ENCODE peak calls at places on chromosomes 3 and 15, in nine cellular contexts. I is left lung; S is upper lobe of left lung; M is heart right ventricle; T is lower lobe of right lung; J is HepG2; Z is body of pancreas; Y is CD8-positive, alpha-beta T cell; Q is CD4-positive, alpha-beta T cell. U is an unnamed sample. For H3K27me3 and H3K9me3, the result is how much of the 10 kb centered on the place peaks cover.

GRCh38 chr3:66729685-66730393 is 229.0 kb upstream of the LRIG1 start:
- ATAC-seq in M (no peak), S (peak), T (peak), Z (peak), Q (no peak), J (no peak), Y (no peak), I (peak), U (no peak)

GRCh38 chr3:20997183-20997582 is 753.8 kb downstream of the ZNF385D start:
- ATAC-seq in Y (no peak), J (no peak), M (no peak), Q (no peak), S (no peak), Z (no peak), I (no peak), T (no peak), U (no peak)

GRCh38 chr15:95760508-95760907 is 570.0 kb upstream of the NR2F2 start:
- ATAC-seq in I (no peak), M (no peak), T (no peak), Y (no peak), Q (no peak), S (no peak), Z (no peak), J (peak), U (no peak)

GRCh38 chr3:113844622-113845222 is 6.1 kb downstream of the GRAMD1C start:
- ATAC-seq in Y (no peak), I (peak), S (peak), M (no peak), J (peak), Q (no peak), Z (peak), T (peak), U (no peak)

GRCh38 chr15:31489801-31490646 is 163.4 kb downstream of the KLF13 start:
- ATAC-seq in I (peak), Q (peak), T (peak), M (peak), Z (peak), Y (peak), J (peak), S (peak), U (no peak)

GRCh38 chr3:71423151-71423906 is 160.2 kb downstream of the FOXP1 start:
- ATAC-seq in T (no peak), Z (peak), Q (no peak), S (peak), I (no peak), M (peak), J (peak), Y (no peak), U (no peak)

GRCh38 chr15:30979457-30979856 is 12.0 kb downstream of the MTMR10 start:
- ATAC-seq in Q (no peak), J (no peak), I (peak), Y (no peak), M (peak), T (no peak), Z (no peak), S (peak), U (no peak)

GRCh38 chr3:171446301-171446700 is 13.9 kb downstream of the TNIK start:
- ATAC-seq in J (no peak), Z (no peak), Y (no peak), T (no peak), M (no peak), Q (no peak), S (no peak), I (no peak), U (no peak)

GRCh38 chr3:16820485-16820884 is 64.3 kb upstream of the PLCL2 start:
- ATAC-seq in Q (no peak), Z (no peak), M (no peak), Y (no peak), S (no peak), I (no peak), J (no peak), T (no peak), U (no peak)

GRCh38 chr15:42035362-42035761 is 14.5 kb upstream of the PLA2G4E start:
- ATAC-seq in S (no peak), Y (no peak), T (peak), M (no peak), I (peak), Q (no peak), Z (no peak), J (peak), U (no peak)

GRCh38 chr15:22811640-22812039 is 25.2 kb downstream of the NIPA1 start:
- ATAC-seq in Q (no peak), I (peak), T (peak), Y (no peak), Z (peak), J (peak), S (no peak), M (no peak), U (no peak)

GRCh38 chr3:181726351-181727121 is 14.8 kb downstream of the SOX2 start:
- ATAC-seq in M (no peak), Q (no peak), Y (no peak), T (peak), I (peak), S (no peak), Z (no peak), J (no peak), U (no peak)

GRCh38 chr15:94352940-94353820 is 121.8 kb downstream of the MCTP2 start:
- ATAC-seq in S (no peak), I (peak), Q (no peak), J (no peak), Y (no peak), M (no peak), T (peak), Z (peak), U (no peak)

GRCh38 chr3:136186330-136186729 is 9.8 kb downstream of the MSL2 start:
- ATAC-seq in Q (peak), I (peak), S (peak), J (peak), Y (peak), M (peak), Z (no peak), T (peak), U (no peak)

GRCh38 chr15:57509965-57510364 is 81.7 kb upstream of the MYZAP start:
- ATAC-seq in T (no peak), J (no peak), S (no peak), Y (no peak), I (no peak), Z (no peak), M (no peak), Q (no peak), U (no peak)

GRCh38 chr3:24259901-24260512 is 234.6 kb downstream of the THRB start:
- ATAC-seq in Y (no peak), M (no peak), Q (no peak), S (peak), I (peak), J (no peak), T (no peak), Z (peak), U (no peak)

GRCh38 chr15:22902578-22902977 is 64.1 kb downstream of the NIPA2 start:
- ATAC-seq in T (peak), Q (no peak), J (peak), Z (no peak), I (no peak), Y (no peak), M (no peak), S (peak), U (no peak)

GRCh38 chr3:153052096-153052460 is 109.9 kb upstream of the RAP2B start:
- ATAC-seq in Y (no peak), S (peak), T (no peak), Q (no peak), J (no peak), Z (no peak), M (peak), I (peak), U (peak)

GRCh38 chr15:57690341-57690966 is 16.1 kb upstream of the POLR2M start:
- ATAC-seq in Z (peak), S (no peak), J (no peak), Y (no peak), I (no peak), M (peak), T (no peak), Q (no peak), U (peak)

GRCh38 chr3:137000039-137000438 is 42.3 kb downstream of the IL20RB start:
- ATAC-seq in I (no peak), S (no peak), T (no peak), Z (no peak), J (peak), M (no peak), Y (no peak), Q (no peak), U (no peak)

GRCh38 chr15:89630974-89631901 is 24.0 kb downstream of the KIF7 start:
- ATAC-seq in T (no peak), Q (no peak), M (no peak), S (no peak), J (peak), Y (no peak), Z (no peak), I (no peak), U (no peak)

GRCh38 chr15:101505610-101506337 is 16.3 kb upstream of the PCSK6 start:
- ATAC-seq in Y (no peak), J (no peak), S (no peak), Q (no peak), M (no peak), T (no peak), I (no peak), Z (no peak), U (no peak)

GRCh38 chr3:50624634-50625033 is 7.7 kb downstream of the MAPKAPK3 start:
- ATAC-seq in M (no peak), J (peak), Y (no peak), T (peak), Z (peak), I (peak), Q (no peak), S (no peak), U (no peak)

GRCh38 chr3:170064108-170064507 is 26.3 kb downstream of the GPR160 start:
- ATAC-seq in J (no peak), Z (no peak), T (no peak), Y (no peak), Q (no peak), I (no peak), S (no peak), M (no peak), U (no peak)

GRCh38 chr3:133479895-133480669 is 80.2 kb downstream of the BFSP2 start:
- ATAC-seq in J (no peak), M (no peak), S (no peak), Z (peak), Y (no peak), T (peak), Q (no peak), I (no peak), U (no peak)

GRCh38 chr15:45522179-45522930 is at the start of gene SLC30A4:
- ATAC-seq in S (peak), J (peak), Y (peak), M (peak), Z (peak), I (peak), Q (peak), T (peak), U (peak)

GRCh38 chr3:133296315-133296917 is 103.4 kb upstream of the BFSP2 start:
- ATAC-seq in S (no peak), J (no peak), Q (no peak), Y (no peak), I (no peak), M (peak), Z (no peak), T (no peak), U (no peak)

GRCh38 chr3:108067768-108068167 is 23.1 kb downstream of the CD47 start:
- ATAC-seq in Y (no peak), I (no peak), T (no peak), Z (no peak), Q (no peak), M (no peak), S (no peak), J (no peak), U (no peak)

DNA sequence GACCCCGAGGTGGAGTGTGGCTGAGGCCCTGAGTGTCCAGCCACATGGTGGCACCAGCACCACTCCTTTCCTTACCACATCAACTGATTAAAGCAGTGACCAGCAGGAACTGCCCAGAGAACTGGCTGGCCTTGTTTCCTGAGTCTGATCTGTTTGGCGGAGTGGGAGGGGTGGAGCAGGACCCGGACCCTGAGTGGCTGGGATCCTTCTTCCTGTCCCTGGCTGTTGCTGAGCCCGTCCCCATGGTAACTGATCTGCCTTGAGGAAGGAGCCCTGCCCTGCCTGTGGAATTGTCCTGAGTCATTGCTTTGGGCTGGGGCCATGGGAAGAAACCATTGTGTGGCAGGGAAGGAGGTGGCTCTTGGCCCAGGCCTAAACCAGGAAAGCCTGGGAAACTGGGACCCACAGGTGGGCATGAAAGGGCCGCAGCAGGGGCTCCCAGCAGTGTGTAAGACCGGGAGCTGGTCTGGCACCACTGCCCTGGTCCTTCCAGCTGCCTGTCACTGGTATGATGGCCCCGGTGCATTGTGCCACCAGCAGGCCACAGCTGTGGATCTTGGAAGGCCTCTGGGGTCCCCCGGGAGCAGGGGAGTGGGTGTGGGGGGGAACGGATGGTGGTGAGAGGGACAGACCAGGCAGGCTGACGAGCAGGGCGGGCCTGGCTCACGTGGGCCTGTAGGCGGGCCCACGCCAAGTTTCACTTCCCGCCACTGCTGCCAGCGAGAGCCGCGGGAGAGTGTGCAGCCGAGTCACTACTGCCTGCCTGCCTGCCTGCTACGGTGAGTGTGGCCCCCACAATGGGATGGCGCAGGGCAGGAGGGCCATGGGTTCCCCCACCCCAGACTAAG is 19.2 kb downstream of the ATRIP start:
- ATAC-seq in I (peak), S (peak), Y (peak), J (peak), Z (peak), M (peak), Q (peak), T (peak), U (peak)
- TF ChIP-seq CTCF in I (peak), S (peak), Y (no peak), J (peak), Z (peak), M (peak), Q (no peak), T (peak), U (peak)

DNA sequence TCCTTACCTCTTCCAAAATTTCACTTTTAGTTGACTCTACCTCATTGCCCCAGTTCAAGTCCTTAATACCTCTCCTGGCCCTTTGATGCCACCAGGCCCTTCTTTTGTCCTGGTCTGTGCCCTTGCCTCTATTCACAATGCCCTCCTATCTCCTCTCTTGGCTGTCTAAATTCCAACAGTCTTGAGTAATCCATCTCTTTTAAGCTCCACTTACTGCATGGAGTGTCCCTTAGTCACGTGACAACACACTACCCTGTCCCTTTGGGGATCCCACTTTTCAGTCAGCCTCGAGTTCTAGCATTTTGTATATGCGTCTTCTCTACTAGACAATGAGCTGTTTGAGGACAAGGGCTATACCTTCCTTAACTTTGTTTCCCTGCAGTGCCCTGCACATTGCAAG is 52.7 kb upstream of the SCN5A start:
- ATAC-seq in T (no peak), I (no peak), M (no peak), Y (no peak), S (no peak), J (no peak), Z (no peak), Q (no peak), U (no peak)
- H3K27me3 ChIP-seq in T (under half), I (under half), M (under half), Y (under half), S (under half), J (under half), Z (under half), Q (under half), U (under half)

GRCh38 chr3:194731496-194732073 is 45.9 kb downstream of the FAM43A start:
- ATAC-seq in I (no peak), T (no peak), Q (no peak), M (no peak), J (no peak), Z (no peak), S (no peak), Y (no peak), U (no peak)

GRCh38 chr3:194736277-194736895 is 50.7 kb downstream of the FAM43A start:
- ATAC-seq in Q (no peak), Y (no peak), T (no peak), I (no peak), S (peak), M (no peak), J (no peak), Z (no peak), U (no peak)

GRCh38 chr3:194728986-194729385 is 43.3 kb downstream of the FAM43A start:
- ATAC-seq in T (no peak), Z (no peak), Y (no peak), M (no peak), J (no peak), S (no peak), Q (no peak), I (no peak), U (no peak)

GRCh38 chr3:194730369-194730768 is 44.7 kb downstream of the FAM43A start:
- ATAC-seq in Z (peak), Y (no peak), M (no peak), I (peak), Q (no peak), J (no peak), S (no peak), T (peak), U (no peak)

DNA sequence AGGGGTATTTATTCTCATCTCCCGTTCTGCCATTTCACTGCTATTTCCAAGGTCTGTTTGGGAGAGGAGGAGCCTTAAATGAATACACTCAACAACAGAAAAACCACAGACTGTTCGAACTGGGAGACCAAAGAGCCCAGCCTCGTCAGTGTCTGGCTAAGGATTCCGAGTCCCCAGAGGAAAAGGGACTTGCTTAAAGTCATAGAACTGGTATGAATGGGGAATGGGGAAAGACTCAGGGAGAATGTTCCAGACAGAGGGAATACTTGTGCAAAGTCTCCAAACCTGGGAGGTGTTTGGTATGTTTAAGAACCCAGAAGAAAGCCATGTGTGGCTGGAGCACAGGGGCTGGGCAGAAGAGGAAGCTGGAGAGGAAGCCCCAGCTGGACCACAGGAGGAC is 46.9 kb downstream of the FAM43A start:
- ATAC-seq in M (no peak), Y (no peak), I (no peak), Z (no peak), Q (no peak), T (no peak), S (no peak), J (no peak), U (no peak)
- H3K9me3 ChIP-seq in M (under half), Y (under half), I (under half), Z (under half), Q (under half), T (under half), S (under half), J (under half), U (under half)

GRCh38 chr3:43769097-43769470 is 78.3 kb downstream of the ABHD5 start:
- ATAC-seq in Q (no peak), Y (no peak), M (no peak), T (no peak), J (no peak), I (peak), Z (no peak), S (no peak), U (no peak)

GRCh38 chr3:43768594-43768993 is 77.9 kb downstream of the ABHD5 start:
- ATAC-seq in Y (no peak), J (no peak), Q (no peak), S (peak), Z (no peak), I (peak), M (no peak), T (peak), U (peak)

GRCh38 chr3:43765417-43766030 is 74.8 kb downstream of the ABHD5 start:
- ATAC-seq in S (peak), Z (no peak), M (no peak), T (no peak), Q (no peak), J (no peak), I (no peak), Y (no peak), U (peak)

GRCh38 chr3:43764471-43764870 is 73.7 kb downstream of the ABHD5 start:
- ATAC-seq in Z (no peak), Q (no peak), T (no peak), S (no peak), Y (no peak), I (no peak), M (no peak), J (no peak), U (no peak)

DNA sequence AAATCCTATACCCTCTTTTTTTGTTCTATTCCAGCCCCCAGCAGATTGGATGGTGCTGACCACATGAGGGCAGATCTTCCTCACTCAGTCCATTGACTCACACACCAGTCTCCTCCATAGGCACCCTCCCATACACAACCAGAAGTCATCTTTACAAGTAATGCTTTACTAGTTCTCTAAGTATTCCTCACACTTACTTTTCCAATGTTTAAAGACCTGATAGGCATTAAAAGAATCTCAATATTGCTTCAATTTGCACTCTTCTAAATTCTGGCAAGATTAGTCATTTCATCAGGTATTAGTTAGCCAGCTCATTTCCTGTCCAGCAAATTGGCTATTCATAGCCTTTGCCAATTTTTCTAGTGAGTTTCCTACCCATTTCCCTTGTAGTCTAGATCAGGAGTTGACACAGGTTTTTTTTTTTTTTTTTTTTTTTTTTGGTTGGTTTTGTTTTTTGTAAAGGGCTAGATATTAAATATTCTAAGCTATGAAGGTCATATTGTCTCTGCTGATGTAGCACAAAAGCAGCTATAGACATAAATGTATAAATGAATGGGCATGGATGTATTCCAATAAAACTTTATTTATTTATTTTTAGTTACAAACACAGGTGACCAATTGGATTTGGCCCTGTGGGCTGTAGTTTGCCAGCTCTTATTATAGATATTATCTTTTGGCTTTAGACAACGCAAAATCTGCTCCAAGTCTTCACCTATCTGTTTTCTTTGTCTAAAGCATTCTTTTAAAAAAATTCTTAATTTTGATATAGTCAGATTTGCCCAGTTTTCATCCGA is 76.1 kb downstream of the ABHD5 start:
- ATAC-seq in T (no peak), Z (no peak), Q (no peak), I (no peak), S (no peak), J (no peak), M (no peak), Y (no peak), U (no peak)
- TF ChIP-seq CTCF in T (no peak), Z (no peak), Q (no peak), I (no peak), S (no peak), J (no peak), M (no peak), Y (no peak), U (no peak)

GRCh38 chr15:64760056-64760455 is 15.3 kb downstream of the RBPMS2 start:
- ATAC-seq in M (no peak), Q (no peak), T (no peak), Z (no peak), S (no peak), Y (no peak), J (no peak), I (no peak), U (no peak)
- H3K27me3 ChIP-seq in M (under half), Q (under half), T (under half), Z (under half), S (under half), Y (under half), J (under half), I (under half), U (under half)

U was measured in gastroesophageal sphincter.